ENCODE peak calls at places on chromosome 11, in six cellular contexts. P, I, F, V, Z and K are unnamed samples.

GRCh38 chr11:44261800-44262591 is 47.9 kb downstream of the ALX4 start:
- DNase-seq in P (no peak), I (no peak), F (no peak), Z (no peak), V (no peak), K (no peak)

GRCh38 chr11:134584706-134585445 is 172.8 kb upstream of the B3GAT1 start:
- DNase-seq in Z (no peak), P (no peak), I (no peak), V (no peak), F (no peak), K (no peak)

GRCh38 chr11:111336582-111337256 is 38.4 kb downstream of the POU2AF3 start:
- DNase-seq in F (no peak), Z (no peak), I (peak), V (no peak), P (no peak), K (peak)

GRCh38 chr11:47234669-47235075 is 13.9 kb downstream of the ACP2 start:
- DNase-seq in Z (no peak), V (peak), I (no peak), P (no peak), F (no peak), K (no peak)

GRCh38 chr11:100546714-100547113 is 140.4 kb upstream of the ARHGAP42 start:
- DNase-seq in I (no peak), F (peak), Z (no peak), V (no peak), P (no peak), K (no peak)

GRCh38 chr11:103043826-103044688 is 47.9 kb downstream of the DCUN1D5 start:
- DNase-seq in I (no peak), Z (no peak), V (no peak), F (no peak), P (no peak), K (no peak)

GRCh38 chr11:64230209-64230984 is at the start of gene DNAJC4:
- DNase-seq in V (peak), I (no peak), Z (peak), P (peak), F (no peak), K (peak)

GRCh38 chr11:2538951-2539735 is 94.3 kb downstream of the KCNQ1 start:
- DNase-seq in P (no peak), I (no peak), V (no peak), F (no peak), Z (no peak), K (no peak)

GRCh38 chr11:115645631-115646271 is 141.5 kb upstream of the CADM1 start:
- DNase-seq in I (no peak), F (no peak), P (peak), V (no peak), Z (no peak), K (no peak)

GRCh38 chr11:47837929-47838328 is 10.2 kb downstream of the NUP160 start:
- DNase-seq in P (no peak), Z (no peak), V (no peak), F (no peak), I (no peak), K (no peak)

GRCh38 chr11:29527391-29527936 is 489.4 kb downstream of the KCNA4 start:
- DNase-seq in Z (no peak), I (peak), V (no peak), P (no peak), F (peak), K (peak)

GRCh38 chr11:62665630-62666258 is 632 bp downstream of the CSKMT start:
- DNase-seq in V (peak), F (peak), I (no peak), Z (peak), P (peak), K (no peak)